ENCODE peak calls at places on chromosomes 4 and X, in eight cellular contexts. D is activated CD8-positive, alpha-beta memory T cell treated with anti-CD3 and anti-CD28 coated beads for 48 hours; Y is neuronal stem cell; E is iPS-NIHi11; N is A673; V is NCI-H146; H is stimulated activated CD8-positive, alpha-beta memory T cell treated with anti-CD3 and anti-CD28 coated beads, Interleukin-12 subunit alpha, Interleukin-12 subunit beta, amount 100 ng/mL, for 4 hours; W is fibroblast of the conjunctiva. I is an unnamed sample.

GRCh38 chrX:8749697-8750096 is 17.8 kb upstream of the ANOS1 start:
- DNase-seq in N (no peak), V (no peak), Y (no peak), W (no peak), H (no peak), D (no peak), E (no peak), I (peak)

GRCh38 chr4:1578301-1578781 is 105.8 kb downstream of the FAM53A start:
- DNase-seq in H (no peak), W (no peak), D (no peak), N (no peak), V (no peak), Y (peak), E (peak), I (no peak)

GRCh38 chr4:183074288-183074990 is 24.6 kb upstream of the WWC2 start:
- DNase-seq in E (peak), N (no peak), W (no peak), H (no peak), Y (no peak), V (no peak), D (no peak), I (peak)

GRCh38 chr4:127560755-127561154 is 72.0 kb upstream of the INTU start:
- DNase-seq in V (no peak), E (no peak), H (no peak), Y (no peak), N (no peak), D (no peak), W (no peak), I (no peak)

GRCh38 chr4:86043755-86044592 is 315.9 kb downstream of the MAPK10 start:
- DNase-seq in N (peak), D (no peak), W (peak), E (peak), H (no peak), Y (peak), V (no peak), I (peak)

GRCh38 chr4:140626982-140627381 is 58.2 kb upstream of the UCP1 start:
- DNase-seq in H (no peak), Y (no peak), N (no peak), V (no peak), E (no peak), W (no peak), D (no peak), I (no peak)

GRCh38 chrX:48590203-48591103 is 6.8 kb upstream of the WDR13 start:
- DNase-seq in D (no peak), N (no peak), Y (no peak), W (no peak), H (no peak), E (no peak), V (no peak), I (no peak)

GRCh38 chr4:160825644-160826338 is 1338.0 kb downstream of the FSTL5 start:
- DNase-seq in N (no peak), E (no peak), Y (no peak), H (no peak), V (no peak), W (no peak), D (no peak), I (no peak)

GRCh38 chr4:55817691-55818090 is 1.9 kb upstream of the EXOC1L start:
- DNase-seq in V (no peak), E (no peak), D (no peak), W (no peak), Y (no peak), H (no peak), N (no peak), I (no peak)

GRCh38 chr4:7067147-7067522 is 729 bp downstream of the GRPEL1 start:
- DNase-seq in N (no peak), Y (no peak), V (no peak), H (no peak), W (no peak), E (no peak), D (no peak), I (peak)

GRCh38 chr4:152007108-152007507 is 246.3 kb upstream of the GATB start:
- DNase-seq in D (no peak), N (peak), E (no peak), W (no peak), H (no peak), V (no peak), Y (no peak), I (no peak)

GRCh38 chr4:1547863-1548637 is 136.1 kb downstream of the FAM53A start:
- DNase-seq in D (no peak), W (no peak), E (no peak), V (no peak), N (no peak), H (no peak), Y (no peak), I (no peak)

GRCh38 chrX:103666202-103667107 is 20.0 kb downstream of the MORF4L2 start:
- DNase-seq in W (no peak), E (no peak), V (no peak), Y (no peak), N (no peak), H (no peak), D (no peak), I (peak)

GRCh38 chr4:155973639-155974475 is 20.2 kb upstream of the CTSO start:
- DNase-seq in Y (no peak), W (no peak), V (no peak), N (peak), E (peak), H (no peak), D (no peak), I (peak)

GRCh38 chrX:136867096-136867491 is 13.4 kb downstream of the RBMX start:
- DNase-seq in N (no peak), D (no peak), E (no peak), H (no peak), Y (no peak), W (no peak), V (no peak), I (no peak)

GRCh38 chr4:3492741-3493719 is 29.9 kb downstream of the DOK7 start:
- DNase-seq in N (no peak), D (no peak), W (no peak), E (no peak), Y (no peak), H (no peak), V (no peak), I (no peak)

GRCh38 chr4:98828801-98829200 is 100.1 kb downstream of the EIF4E start:
- DNase-seq in E (peak), V (no peak), Y (no peak), D (no peak), N (peak), W (no peak), H (no peak), I (no peak)

GRCh38 chr4:126851391-126851790 is 781.4 kb upstream of the INTU start:
- DNase-seq in W (no peak), V (no peak), N (peak), H (no peak), D (no peak), Y (no peak), E (no peak), I (peak)

GRCh38 chr4:170758988-170759387 is 669.2 kb upstream of the AADAT start:
- DNase-seq in V (no peak), Y (no peak), W (no peak), N (no peak), E (no peak), H (no peak), D (no peak), I (no peak)

GRCh38 chr4:173498771-173499170 is 31.3 kb downstream of the HAND2 start:
- DNase-seq in Y (no peak), V (no peak), N (no peak), H (no peak), D (no peak), E (no peak), W (no peak), I (no peak)

GRCh38 chrX:40938418-40938817 is 146.8 kb upstream of the USP9X start:
- DNase-seq in V (no peak), W (no peak), D (no peak), N (peak), E (no peak), Y (no peak), H (no peak), I (no peak)

GRCh38 chr4:53654300-53654758 is 63.0 kb upstream of the LNX1 start:
- DNase-seq in W (no peak), E (no peak), Y (no peak), H (no peak), N (no peak), D (no peak), V (peak), I (peak)

GRCh38 chr4:80138556-80139538 is 58.5 kb upstream of the PRDM8 start:
- DNase-seq in W (no peak), V (no peak), H (no peak), Y (no peak), E (no peak), D (peak), N (no peak), I (no peak)

GRCh38 chr4:119721878-119722277 is 93.3 kb upstream of the PDE5A start:
- DNase-seq in Y (no peak), H (no peak), W (no peak), N (no peak), V (no peak), E (no peak), D (no peak), I (peak)

GRCh38 chrX:32933548-32933947 is 277.8 kb downstream of the DMD start:
- DNase-seq in W (no peak), V (no peak), E (no peak), H (no peak), N (no peak), Y (no peak), D (no peak), I (no peak)

GRCh38 chrX:15973299-15973698 is 118.7 kb upstream of the AP1S2 start:
- DNase-seq in Y (no peak), V (peak), N (peak), D (no peak), H (no peak), E (peak), W (no peak), I (peak)

GRCh38 chr4:145909331-145909730 is 29.3 kb downstream of the ZNF827 start:
- DNase-seq in V (no peak), D (no peak), E (peak), H (no peak), W (no peak), N (peak), Y (peak), I (peak)

GRCh38 chr4:22498866-22499265 is 17.0 kb downstream of the ADGRA3 start:
- DNase-seq in N (no peak), E (no peak), V (peak), Y (no peak), H (no peak), D (no peak), W (no peak), I (no peak)

GRCh38 chr4:83870551-83870950 is 334.6 kb downstream of the GPAT3 start:
- DNase-seq in N (no peak), Y (no peak), E (no peak), W (no peak), D (no peak), V (no peak), H (no peak), I (no peak)

GRCh38 chr4:72971572-72971971 is 97.9 kb downstream of the COX18 start:
- DNase-seq in Y (no peak), W (peak), N (no peak), E (no peak), D (no peak), H (no peak), V (no peak), I (peak)

GRCh38 chr4:55013431-55013955 is 111.9 kb downstream of the KDR start:
- DNase-seq in Y (no peak), H (no peak), W (no peak), D (no peak), E (no peak), V (no peak), N (no peak), I (peak)

GRCh38 chr4:112472318-112472717 is 43.7 kb downstream of the NEUROG2 start:
- DNase-seq in Y (no peak), D (no peak), E (no peak), N (no peak), W (no peak), H (no peak), V (no peak), I (no peak)

I was measured in renal cortical epithelial cell.